ENCODE peak calls at places on chromosomes 13 and 19, in six cellular contexts. L, T, K, A, D and N are unnamed samples.

GRCh38 chr19:40613669-40614594 is 12.8 kb downstream of the LTBP4 start:
- DNase-seq in L (no peak), T (peak), K (peak), A (peak), D (peak), N (no peak)

GRCh38 chr13:91135949-91136348 is 211.5 kb upstream of the MIR17HG start:
- DNase-seq in L (peak), T (no peak), K (no peak), A (no peak), D (no peak), N (no peak)

GRCh38 chr19:53195265-53195879 is 2.2 kb upstream of the ZNF665 start:
- DNase-seq in L (peak), T (peak), K (peak), A (peak), D (peak), N (peak)

GRCh38 chr19:52527954-52528326 is 472 bp downstream of the ZNF808 start:
- DNase-seq in L (peak), T (no peak), K (no peak), A (no peak), D (no peak), N (no peak)

GRCh38 chr19:31591258-31591657 is 242.0 kb upstream of the TSHZ3 start:
- DNase-seq in L (no peak), T (no peak), K (no peak), A (no peak), D (no peak), N (no peak)

GRCh38 chr13:99251908-99252307 is 6.3 kb downstream of the GPR18 start:
- DNase-seq in L (no peak), T (no peak), K (no peak), A (no peak), D (no peak), N (no peak)

GRCh38 chr19:7605490-7606222 is 10.0 kb downstream of the CAMSAP3 start:
- DNase-seq in L (peak), T (no peak), K (peak), A (peak), D (peak), N (peak)

GRCh38 chr19:39401549-39402416 is 4.9 kb upstream of the ZFP36 start:
- DNase-seq in L (peak), T (peak), K (peak), A (peak), D (peak), N (peak)

GRCh38 chr13:38819053-38819452 is 132.2 kb downstream of the FREM2 start:
- DNase-seq in L (no peak), T (no peak), K (no peak), A (no peak), D (no peak), N (no peak)

GRCh38 chr19:38714354-38714778 is 29.9 kb downstream of the CAPN12 start:
- DNase-seq in L (no peak), T (no peak), K (no peak), A (no peak), D (no peak), N (no peak)

GRCh38 chr19:54035215-54036178 is 28.2 kb downstream of the VSTM1 start:
- DNase-seq in L (no peak), T (no peak), K (no peak), A (no peak), D (no peak), N (peak)

GRCh38 chr19:862529-863304 is 3.3 kb downstream of the CFD start:
- DNase-seq in L (no peak), T (peak), K (peak), A (peak), D (peak), N (no peak)

GRCh38 chr13:95698047-95698749 is 21.3 kb downstream of the DNAJC3 start:
- DNase-seq in L (no peak), T (no peak), K (no peak), A (no peak), D (no peak), N (peak)

GRCh38 chr13:27053902-27054595 is 117.6 kb downstream of the USP12 start:
- DNase-seq in L (no peak), T (no peak), K (no peak), A (no peak), D (no peak), N (peak)

GRCh38 chr13:33875658-33876401 is 57.9 kb downstream of the RFC3 start:
- DNase-seq in L (no peak), T (no peak), K (no peak), A (no peak), D (no peak), N (no peak)

GRCh38 chr13:103100795-103101194 is 34.6 kb upstream of the SLC10A2 start:
- DNase-seq in L (no peak), T (no peak), K (no peak), A (no peak), D (no peak), N (no peak)

GRCh38 chr13:112814905-112815585 is 125.2 kb downstream of the ATP11A start:
- DNase-seq in L (no peak), T (no peak), K (no peak), A (no peak), D (no peak), N (peak)

GRCh38 chr19:4722671-4723464 is 774 bp downstream of the DPP9 start:
- DNase-seq in L (no peak), T (no peak), K (peak), A (peak), D (peak), N (peak)

GRCh38 chr19:48615145-48616040 is 517 bp upstream of the FAM83E start:
- DNase-seq in L (no peak), T (no peak), K (no peak), A (no peak), D (no peak), N (no peak)

GRCh38 chr13:51057931-51058330 is 53.1 kb downstream of the C13orf42 start:
- DNase-seq in L (no peak), T (no peak), K (no peak), A (no peak), D (no peak), N (no peak)

GRCh38 chr19:41362143-41362847 is 1.7 kb downstream of the B9D2 start:
- DNase-seq in L (no peak), T (no peak), K (no peak), A (no peak), D (no peak), N (peak)

GRCh38 chr19:43562211-43562697 is 13.1 kb downstream of the XRCC1 start:
- DNase-seq in L (no peak), T (no peak), K (no peak), A (no peak), D (no peak), N (no peak)

GRCh38 chr13:30581582-30581981 is 36.1 kb upstream of the USPL1 start:
- DNase-seq in L (peak), T (no peak), K (no peak), A (peak), D (peak), N (peak)

GRCh38 chr13:111049791-111050538 is 65.1 kb upstream of the ARHGEF7 start:
- DNase-seq in L (peak), T (no peak), K (no peak), A (no peak), D (no peak), N (peak)

GRCh38 chr13:55528434-55528833 is 1612.3 kb upstream of the PRR20A start:
- DNase-seq in L (no peak), T (no peak), K (no peak), A (no peak), D (no peak), N (no peak)

GRCh38 chr13:80438521-80438920 is 97.6 kb upstream of the SPRY2 start:
- DNase-seq in L (no peak), T (no peak), K (no peak), A (no peak), D (no peak), N (no peak)

GRCh38 chr13:40963927-40964326 is 55.2 kb downstream of the ELF1 start:
- DNase-seq in L (no peak), T (no peak), K (no peak), A (no peak), D (no peak), N (peak)

GRCh38 chr19:18875726-18876125 is 20.2 kb downstream of the CERS1 start:
- DNase-seq in L (no peak), T (no peak), K (no peak), A (no peak), D (no peak), N (no peak)

GRCh38 chr19:14383898-14384669 is 2.8 kb downstream of the ADGRE5 start:
- DNase-seq in L (no peak), T (peak), K (peak), A (peak), D (peak), N (peak)

GRCh38 chr19:28130066-28130511 is 1082.9 kb downstream of the UQCRFS1 start:
- DNase-seq in L (no peak), T (no peak), K (no peak), A (peak), D (peak), N (no peak)

GRCh38 chr13:110105136-110105535 is 201.8 kb downstream of the COL4A1 start:
- DNase-seq in L (no peak), T (no peak), K (no peak), A (no peak), D (no peak), N (no peak)

GRCh38 chr13:113941571-113942191 is 32.2 kb downstream of the C13orf46 start:
- DNase-seq in L (no peak), T (no peak), K (no peak), A (no peak), D (no peak), N (no peak)

GRCh38 chr19:33186835-33187540 is 7.1 kb upstream of the LRP3 start:
- DNase-seq in L (no peak), T (no peak), K (no peak), A (no peak), D (no peak), N (no peak)

GRCh38 chr13:99293178-99293577 is 14.0 kb downstream of the GPR183 start:
- DNase-seq in L (no peak), T (no peak), K (no peak), A (no peak), D (no peak), N (no peak)

GRCh38 chr13:105569816-105570215 is 965.6 kb downstream of the EFNB2 start:
- DNase-seq in L (no peak), T (no peak), K (no peak), A (no peak), D (no peak), N (no peak)